ENCODE peak calls at places on chromosomes 16 and 17, in seven cellular contexts. One of them, this sample, is unnamed. For H3K36me3, the result is how much of the 10 kb centered on the place peaks cover.

GRCh38 chr16:77749415-77749814 is 27.1 kb downstream of the NUDT7 start:
- DNase-seq in Peyer's patch: no peak
- DNase-seq in brain microvascular endothelial cell: no peak
- DNase-seq in GM12878: no peak
- DNase-seq in PC-3: no peak
- DNase-seq in HCT116: no peak
- DNase-seq in vagina: no peak
- DNase-seq in this sample: no peak

GRCh38 chr17:19567216-19568015 is 33.8 kb downstream of the SLC47A1 start:
- DNase-seq in Peyer's patch: no peak
- DNase-seq in brain microvascular endothelial cell: no peak
- DNase-seq in GM12878: no peak
- DNase-seq in PC-3: no peak
- DNase-seq in HCT116: no peak
- DNase-seq in vagina: no peak
- DNase-seq in this sample: no peak

GRCh38 chr16:89104303-89104702 is 10.7 kb downstream of the ACSF3 start:
- DNase-seq in Peyer's patch: no peak
- DNase-seq in brain microvascular endothelial cell: no peak
- DNase-seq in GM12878: no peak
- DNase-seq in PC-3: no peak
- DNase-seq in HCT116: no peak
- DNase-seq in vagina: no peak
- DNase-seq in this sample: no peak

GRCh38 chr17:77266213-77266612 is 125.4 kb downstream of the SEC14L1 start:
- DNase-seq in Peyer's patch: no peak
- DNase-seq in brain microvascular endothelial cell: no peak
- DNase-seq in GM12878: no peak
- DNase-seq in PC-3: no peak
- DNase-seq in HCT116: no peak
- DNase-seq in vagina: no peak
- DNase-seq in this sample: no peak

GRCh38 chr17:80987941-80988461 is 3.6 kb upstream of the CHMP6 start:
- DNase-seq in Peyer's patch: no peak
- DNase-seq in brain microvascular endothelial cell: no peak
- DNase-seq in GM12878: no peak
- DNase-seq in PC-3: no peak
- DNase-seq in HCT116: no peak
- DNase-seq in vagina: no peak
- DNase-seq in this sample: peak

GRCh38 chr16:17468611-17469010 is 2.1 kb downstream of the XYLT1 start:
- DNase-seq in Peyer's patch: no peak
- DNase-seq in brain microvascular endothelial cell: no peak
- DNase-seq in GM12878: no peak
- DNase-seq in PC-3: no peak
- DNase-seq in HCT116: no peak
- DNase-seq in vagina: no peak
- DNase-seq in this sample: no peak

GRCh38 chr17:41013606-41014005 is 4.7 kb upstream of the KRTAP3-1 start:
- DNase-seq in Peyer's patch: no peak
- DNase-seq in brain microvascular endothelial cell: no peak
- DNase-seq in GM12878: no peak
- DNase-seq in PC-3: no peak
- DNase-seq in HCT116: no peak
- DNase-seq in vagina: no peak
- DNase-seq in this sample: no peak

GRCh38 chr17:37725021-37725585 is 19.8 kb downstream of the HNF1B start:
- DNase-seq in Peyer's patch: no peak
- DNase-seq in brain microvascular endothelial cell: no peak
- DNase-seq in GM12878: no peak
- DNase-seq in PC-3: no peak
- DNase-seq in HCT116: no peak
- DNase-seq in vagina: no peak
- DNase-seq in this sample: no peak

GRCh38 chr17:1939979-1940809 is 84.9 kb downstream of the RTN4RL1 start:
- DNase-seq in Peyer's patch: no peak
- DNase-seq in brain microvascular endothelial cell: no peak
- DNase-seq in GM12878: no peak
- DNase-seq in PC-3: no peak
- DNase-seq in HCT116: no peak
- DNase-seq in vagina: no peak
- DNase-seq in this sample: no peak

GRCh38 chr17:61514491-61514890 is 62.3 kb downstream of the TBX4 start:
- DNase-seq in Peyer's patch: no peak
- DNase-seq in brain microvascular endothelial cell: no peak
- DNase-seq in GM12878: no peak
- DNase-seq in PC-3: no peak
- DNase-seq in HCT116: no peak
- DNase-seq in vagina: no peak
- DNase-seq in this sample: no peak

GRCh38 chr16:52861614-52862022 is 191.1 kb downstream of the CHD9NB start:
- DNase-seq in Peyer's patch: no peak
- DNase-seq in brain microvascular endothelial cell: peak
- DNase-seq in GM12878: no peak
- DNase-seq in PC-3: peak
- DNase-seq in HCT116: peak
- DNase-seq in vagina: no peak
- DNase-seq in this sample: no peak

GRCh38 chr17:48631693-48632578 is 5.8 kb upstream of the HOXB9 start:
- DNase-seq in Peyer's patch: no peak
- DNase-seq in brain microvascular endothelial cell: no peak
- DNase-seq in GM12878: no peak
- DNase-seq in PC-3: no peak
- DNase-seq in HCT116: no peak
- DNase-seq in vagina: no peak
- DNase-seq in this sample: no peak

GRCh38 chr16:76943936-76944335 is 247.1 kb upstream of the MON1B start:
- DNase-seq in Peyer's patch: no peak
- DNase-seq in brain microvascular endothelial cell: no peak
- DNase-seq in GM12878: no peak
- DNase-seq in PC-3: no peak
- DNase-seq in HCT116: no peak
- DNase-seq in vagina: no peak
- DNase-seq in this sample: no peak

GRCh38 chr17:5286846-5287245 is 4.8 kb downstream of the RABEP1 start:
- DNase-seq in Peyer's patch: no peak
- DNase-seq in brain microvascular endothelial cell: no peak
- DNase-seq in GM12878: no peak
- DNase-seq in PC-3: no peak
- DNase-seq in HCT116: no peak
- DNase-seq in vagina: no peak
- DNase-seq in this sample: no peak

GRCh38 chr17:35189291-35189690 is 4.9 kb downstream of the SLC35G3 start:
- DNase-seq in Peyer's patch: no peak
- DNase-seq in brain microvascular endothelial cell: no peak
- DNase-seq in GM12878: no peak
- DNase-seq in PC-3: peak
- DNase-seq in HCT116: no peak
- DNase-seq in vagina: no peak
- DNase-seq in this sample: no peak

GRCh38 chr17:60321336-60322055 is 70.4 kb downstream of the USP32 start:
- DNase-seq in Peyer's patch: no peak
- DNase-seq in brain microvascular endothelial cell: no peak
- DNase-seq in GM12878: peak
- DNase-seq in PC-3: peak
- DNase-seq in HCT116: no peak
- DNase-seq in vagina: no peak
- DNase-seq in this sample: no peak

GRCh38 chr16:31113420-31114124 is 3.9 kb upstream of the KAT8 start:
- DNase-seq in Peyer's patch: no peak
- DNase-seq in brain microvascular endothelial cell: no peak
- DNase-seq in GM12878: no peak
- DNase-seq in PC-3: peak
- DNase-seq in HCT116: no peak
- DNase-seq in vagina: no peak
- DNase-seq in this sample: no peak

GRCh38 chr16:83840060-83840617 is 32.4 kb downstream of the HSBP1 start:
- DNase-seq in Peyer's patch: no peak
- DNase-seq in brain microvascular endothelial cell: no peak
- DNase-seq in GM12878: no peak
- DNase-seq in PC-3: no peak
- DNase-seq in HCT116: no peak
- DNase-seq in vagina: no peak
- DNase-seq in this sample: no peak

DNA sequence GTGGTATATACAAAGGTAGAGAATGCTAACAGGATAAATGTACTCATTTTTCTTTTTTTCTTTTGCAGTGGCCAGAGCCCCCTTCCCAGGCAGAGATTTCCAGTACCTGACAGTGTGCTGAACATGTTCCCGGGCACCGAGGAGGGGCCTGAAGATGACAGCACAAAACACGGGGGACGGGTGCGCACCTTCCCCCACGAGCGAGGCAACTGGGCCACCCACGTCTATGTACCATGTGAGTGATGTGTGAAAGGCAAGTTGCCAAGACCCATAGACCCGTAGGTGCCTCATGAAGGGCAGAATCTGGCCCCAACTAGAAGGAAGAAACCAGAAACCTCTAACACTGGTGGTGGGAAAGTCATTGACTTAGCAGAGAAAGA is 1.2 kb downstream of the USB1 start:
- DNase-seq in Peyer's patch: no peak
- DNase-seq in brain microvascular endothelial cell: no peak
- DNase-seq in GM12878: no peak
- DNase-seq in PC-3: no peak
- DNase-seq in HCT116: no peak
- DNase-seq in vagina: no peak
- DNase-seq in this sample: no peak
- H3K36me3 ChIP-seq in Peyer's patch: under half
- H3K36me3 ChIP-seq in brain microvascular endothelial cell: under half
- H3K36me3 ChIP-seq in GM12878: under half
- H3K36me3 ChIP-seq in PC-3: under half
- H3K36me3 ChIP-seq in HCT116: under half
- H3K36me3 ChIP-seq in vagina: under half
- H3K36me3 ChIP-seq in this sample: under half

GRCh38 chr17:7186241-7186640 is 7.1 kb upstream of the ASGR1 start:
- DNase-seq in Peyer's patch: no peak
- DNase-seq in brain microvascular endothelial cell: no peak
- DNase-seq in GM12878: no peak
- DNase-seq in PC-3: no peak
- DNase-seq in HCT116: no peak
- DNase-seq in vagina: no peak
- DNase-seq in this sample: no peak
- TF ChIP-seq CTCF in Peyer's patch: no peak
- TF ChIP-seq CTCF in brain microvascular endothelial cell: peak
- TF ChIP-seq CTCF in GM12878: no peak
- TF ChIP-seq CTCF in PC-3: no peak
- TF ChIP-seq CTCF in HCT116: peak
- TF ChIP-seq CTCF in vagina: no peak
- TF ChIP-seq CTCF in this sample: peak

GRCh38 chr17:75847595-75848522 is 3.7 kb upstream of the UNC13D start:
- DNase-seq in Peyer's patch: no peak
- DNase-seq in brain microvascular endothelial cell: no peak
- DNase-seq in GM12878: no peak
- DNase-seq in PC-3: no peak
- DNase-seq in HCT116: no peak
- DNase-seq in vagina: no peak
- DNase-seq in this sample: no peak
- H3K36me3 ChIP-seq in Peyer's patch: half or more
- H3K36me3 ChIP-seq in brain microvascular endothelial cell: half or more
- H3K36me3 ChIP-seq in GM12878: under half
- H3K36me3 ChIP-seq in PC-3: under half
- H3K36me3 ChIP-seq in HCT116: under half
- H3K36me3 ChIP-seq in vagina: under half
- H3K36me3 ChIP-seq in this sample: half or more

GRCh38 chr16:84975066-84975465 is 36.3 kb downstream of the ZDHHC7 start:
- DNase-seq in Peyer's patch: no peak
- DNase-seq in brain microvascular endothelial cell: no peak
- DNase-seq in GM12878: no peak
- DNase-seq in PC-3: no peak
- DNase-seq in HCT116: no peak
- DNase-seq in vagina: no peak
- DNase-seq in this sample: no peak
- TF ChIP-seq CTCF in Peyer's patch: no peak
- TF ChIP-seq CTCF in brain microvascular endothelial cell: no peak
- TF ChIP-seq CTCF in GM12878: no peak
- TF ChIP-seq CTCF in PC-3: no peak
- TF ChIP-seq CTCF in HCT116: no peak
- TF ChIP-seq CTCF in vagina: no peak
- TF ChIP-seq CTCF in this sample: no peak

DNA sequence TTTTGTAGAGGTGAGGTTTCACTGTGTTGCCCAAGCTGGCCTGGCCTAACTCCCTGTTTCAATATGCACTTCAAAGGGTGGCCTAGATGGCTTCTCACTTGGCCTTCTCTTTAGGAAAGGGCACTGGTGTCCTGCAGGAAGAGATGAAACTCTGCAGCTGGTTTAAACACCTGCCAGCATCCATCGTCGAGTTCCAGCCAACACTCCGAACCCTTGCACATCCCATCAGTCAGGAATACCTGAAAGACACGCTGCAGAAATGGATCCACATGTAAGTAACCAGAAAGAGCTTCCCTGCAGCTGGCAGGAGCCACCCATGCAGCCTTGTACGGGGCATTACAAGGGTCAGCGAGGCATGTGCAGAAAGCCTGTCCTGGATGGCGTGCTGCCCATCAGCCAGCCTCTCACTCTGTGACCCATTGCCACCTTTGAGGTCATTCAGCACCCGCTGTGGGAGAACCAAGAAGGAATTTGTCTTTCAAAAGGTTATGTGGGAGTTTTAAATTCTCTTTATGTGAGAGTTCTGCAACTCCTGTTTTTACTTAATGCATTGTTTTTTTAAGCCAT is 7.0 kb downstream of the COG1 start:
- DNase-seq in Peyer's patch: no peak
- DNase-seq in brain microvascular endothelial cell: no peak
- DNase-seq in GM12878: no peak
- DNase-seq in PC-3: no peak
- DNase-seq in HCT116: no peak
- DNase-seq in vagina: no peak
- DNase-seq in this sample: no peak
- H3K36me3 ChIP-seq in Peyer's patch: half or more
- H3K36me3 ChIP-seq in brain microvascular endothelial cell: half or more
- H3K36me3 ChIP-seq in GM12878: under half
- H3K36me3 ChIP-seq in PC-3: half or more
- H3K36me3 ChIP-seq in HCT116: half or more
- H3K36me3 ChIP-seq in vagina: under half
- H3K36me3 ChIP-seq in this sample: half or more

GRCh38 chr16:35908942-35909341 is 2449.5 kb downstream of the TP53TG3F start:
- DNase-seq in Peyer's patch: no peak
- DNase-seq in brain microvascular endothelial cell: no peak
- DNase-seq in GM12878: no peak
- DNase-seq in PC-3: no peak
- DNase-seq in HCT116: peak
- DNase-seq in vagina: no peak
- DNase-seq in this sample: no peak
- TF ChIP-seq CTCF in Peyer's patch: no peak
- TF ChIP-seq CTCF in brain microvascular endothelial cell: peak
- TF ChIP-seq CTCF in GM12878: no peak
- TF ChIP-seq CTCF in PC-3: peak
- TF ChIP-seq CTCF in HCT116: peak
- TF ChIP-seq CTCF in vagina: no peak
- TF ChIP-seq CTCF in this sample: no peak

GRCh38 chr16:74637742-74638453 is 28.8 kb downstream of the RFWD3 start:
- DNase-seq in Peyer's patch: no peak
- DNase-seq in brain microvascular endothelial cell: no peak
- DNase-seq in GM12878: no peak
- DNase-seq in PC-3: no peak
- DNase-seq in HCT116: no peak
- DNase-seq in vagina: no peak
- DNase-seq in this sample: no peak
- H3K36me3 ChIP-seq in Peyer's patch: half or more
- H3K36me3 ChIP-seq in brain microvascular endothelial cell: under half
- H3K36me3 ChIP-seq in GM12878: under half
- H3K36me3 ChIP-seq in PC-3: under half
- H3K36me3 ChIP-seq in HCT116: under half
- H3K36me3 ChIP-seq in vagina: under half
- H3K36me3 ChIP-seq in this sample: half or more